ENCODE peak calls at places on chromosome 9, in four cellular contexts. One of them, this sample, is unnamed.

GRCh38 chr9:76269789-76270188 is 124.4 kb downstream of the RFK start:
- DNase-seq in heart left ventricle: no peak
- DNase-seq in transverse colon: no peak
- DNase-seq in H1: no peak
- DNase-seq in this sample: no peak

GRCh38 chr9:1018121-1018520 is 32.0 kb upstream of the DMRT2 start:
- DNase-seq in H1: no peak
- DNase-seq in heart left ventricle: no peak
- DNase-seq in transverse colon: peak; percentile 41
- DNase-seq in this sample: peak; percentile 71

GRCh38 chr9:137354845-137355420 is 52.9 kb upstream of the NRARP start:
- DNase-seq in heart left ventricle: no peak
- DNase-seq in transverse colon: no peak
- DNase-seq in H1: no peak
- DNase-seq in this sample: no peak

GRCh38 chr9:18422296-18423036 is 51.5 kb upstream of the ADAMTSL1 start:
- DNase-seq in transverse colon: no peak
- DNase-seq in H1: no peak
- DNase-seq in heart left ventricle: no peak
- DNase-seq in this sample: no peak

GRCh38 chr9:84538879-84539278 is 130.7 kb upstream of the NTRK2 start:
- DNase-seq in H1: no peak
- DNase-seq in transverse colon: no peak
- DNase-seq in heart left ventricle: no peak
- DNase-seq in this sample: no peak

GRCh38 chr9:113492343-113493079 is 29.0 kb downstream of the RGS3 start:
- DNase-seq in heart left ventricle: peak; percentile 65
- DNase-seq in transverse colon: no peak
- DNase-seq in H1: no peak
- DNase-seq in this sample: no peak

GRCh38 chr9:14326264-14326826 is 12.4 kb upstream of the NFIB start:
- DNase-seq in transverse colon: no peak
- DNase-seq in H1: no peak
- DNase-seq in heart left ventricle: no peak
- DNase-seq in this sample: no peak

GRCh38 chr9:106025449-106025848 is 331.1 kb downstream of the TMEM38B start:
- DNase-seq in heart left ventricle: peak; percentile 86
- DNase-seq in transverse colon: no peak
- DNase-seq in H1: no peak
- DNase-seq in this sample: peak; percentile 14

GRCh38 chr9:20558609-20559016 is 63.7 kb downstream of the MLLT3 start:
- DNase-seq in transverse colon: no peak
- DNase-seq in heart left ventricle: no peak
- DNase-seq in H1: peak; percentile 3
- DNase-seq in this sample: no peak

GRCh38 chr9:135474915-135475314 is 4.7 kb upstream of the PPP1R26 start:
- DNase-seq in heart left ventricle: no peak
- DNase-seq in H1: no peak
- DNase-seq in transverse colon: no peak
- DNase-seq in this sample: peak; percentile 43
- TF ChIP-seq CTCF in heart left ventricle: peak; percentile 40
- TF ChIP-seq CTCF in H1: peak; percentile 76
- TF ChIP-seq CTCF in transverse colon: no peak
- TF ChIP-seq CTCF in this sample: no peak

DNA sequence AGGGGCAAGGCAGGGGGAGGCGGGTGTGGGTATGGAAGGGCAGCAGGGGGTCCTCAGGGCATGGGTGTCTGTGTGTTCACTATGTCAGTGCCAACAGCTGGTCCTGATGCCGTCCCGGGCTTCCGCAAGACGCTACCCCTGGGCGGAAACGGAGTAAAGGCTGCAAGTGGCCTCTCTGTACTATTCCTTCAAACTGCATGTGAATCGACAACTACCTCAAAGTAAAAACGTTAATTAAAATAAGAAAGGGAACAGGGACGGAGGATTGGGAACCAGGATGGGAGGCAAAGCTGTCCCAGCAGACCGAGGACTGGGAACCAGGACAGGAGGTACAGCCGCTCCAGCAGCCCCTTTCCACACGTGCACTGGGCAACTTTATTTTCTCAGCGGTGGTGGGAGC is 173.3 kb downstream of the OLFM1 start:
- DNase-seq in heart left ventricle: no peak
- DNase-seq in H1: no peak
- DNase-seq in transverse colon: no peak
- DNase-seq in this sample: no peak
- H3K9me3 ChIP-seq in heart left ventricle: no peaks in the 10 kb centered on the region
- H3K9me3 ChIP-seq in H1: no peaks in the 10 kb centered on the region
- H3K9me3 ChIP-seq in transverse colon: no peaks in the 10 kb centered on the region
- H3K9me3 ChIP-seq in this sample: no peaks in the 10 kb centered on the region

DNA sequence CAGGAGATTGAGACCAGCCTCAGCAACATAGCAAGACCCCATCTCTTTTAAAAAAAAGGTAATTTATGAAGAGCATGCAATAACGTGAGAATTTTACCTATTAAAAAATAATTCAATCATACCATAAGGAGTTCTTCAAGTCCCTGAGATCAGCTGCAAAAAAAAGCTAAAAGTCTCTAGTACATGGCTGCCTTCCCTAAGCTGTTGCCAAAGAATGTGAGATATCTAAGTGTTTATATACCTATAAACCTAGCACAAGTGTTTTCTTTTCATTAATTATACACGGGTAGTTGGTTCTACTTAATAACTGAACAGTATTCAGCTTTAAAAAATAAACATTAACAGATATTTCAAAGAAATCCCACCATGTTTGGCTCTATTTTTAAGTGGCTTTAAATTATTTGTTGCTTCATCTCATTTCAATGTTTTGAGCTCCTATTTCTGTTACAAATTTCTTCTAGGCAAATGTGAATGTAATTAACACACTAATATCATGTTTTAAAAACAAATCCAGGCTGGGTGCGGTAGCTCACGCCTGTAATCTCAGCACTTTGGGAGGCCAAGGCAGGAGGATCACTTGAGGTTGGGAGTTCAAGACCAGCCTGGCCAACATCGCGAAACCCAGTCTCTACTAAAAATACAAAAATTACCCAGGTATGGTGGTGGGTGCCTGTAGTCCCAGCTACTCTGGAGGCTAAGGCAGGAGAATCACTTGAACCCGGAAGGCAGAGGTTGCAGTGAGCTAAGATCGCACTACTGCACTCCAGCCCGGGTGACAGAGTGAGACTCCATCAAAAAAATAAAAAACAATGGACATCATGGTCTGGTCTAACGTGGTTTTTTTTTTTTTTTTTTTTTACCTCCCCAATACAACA is 25.7 kb downstream of the FNBP1 start:
- DNase-seq in H1: no peak
- DNase-seq in transverse colon: no peak
- DNase-seq in heart left ventricle: no peak
- DNase-seq in this sample: no peak
- H3K4me1 ChIP-seq in H1: peaks cover 2% of the 10 kb centered on the region
- H3K4me1 ChIP-seq in transverse colon: peaks cover 18% of the 10 kb centered on the region
- H3K4me1 ChIP-seq in heart left ventricle: peaks cover 3% of the 10 kb centered on the region
- H3K4me1 ChIP-seq in this sample: no peaks in the 10 kb centered on the region

GRCh38 chr9:121784706-121785426 is 133.4 kb downstream of the DAB2IP start:
- DNase-seq in heart left ventricle: peak; percentile 23
- DNase-seq in transverse colon: peak; percentile 6
- DNase-seq in H1: no peak
- DNase-seq in this sample: peak; percentile 14
- TF ChIP-seq CTCF in heart left ventricle: no peak
- TF ChIP-seq CTCF in transverse colon: no peak
- TF ChIP-seq CTCF in H1: no peak
- TF ChIP-seq CTCF in this sample: no peak

DNA sequence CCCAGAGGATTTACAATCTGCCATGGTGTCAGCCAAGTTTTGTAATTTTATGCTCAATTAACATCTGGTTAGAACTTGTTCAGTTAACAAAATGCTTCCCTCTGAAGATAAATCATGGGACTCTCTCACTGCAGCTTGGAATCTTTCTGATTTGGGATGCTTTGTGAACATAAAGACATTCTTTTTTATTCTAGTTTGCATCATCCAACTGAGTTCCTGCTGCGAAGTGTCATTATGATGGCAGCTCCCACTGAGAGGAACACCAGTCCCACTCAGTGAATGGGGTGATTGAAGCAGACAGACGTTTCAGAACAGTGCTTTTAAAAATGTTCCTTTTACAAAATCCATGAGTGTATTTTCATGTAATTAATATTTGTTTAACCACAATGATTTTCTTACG is 863.8 kb downstream of the TLE4 start:
- DNase-seq in transverse colon: no peak
- DNase-seq in heart left ventricle: no peak
- DNase-seq in H1: no peak
- DNase-seq in this sample: no peak
- H3K9me3 ChIP-seq in transverse colon: no peaks in the 10 kb centered on the region
- H3K9me3 ChIP-seq in heart left ventricle: no peaks in the 10 kb centered on the region
- H3K9me3 ChIP-seq in H1: no peaks in the 10 kb centered on the region
- H3K9me3 ChIP-seq in this sample: no peaks in the 10 kb centered on the region

This sample was measured in testis.